ENCODE peak calls at places on chromosomes 12 and 14, in four cellular contexts. E is IMR-90, I is K562, U is HepG2. V is an unnamed sample.

GRCh38 chr14:75646762-75647161 is 13.9 kb downstream of the ERG28 start:
- DNase-seq in E (no peak), I (no peak), U (peak), V (no peak)

GRCh38 chr14:51859136-51859535 is 1.3 kb upstream of the GNG2 start:
- DNase-seq in E (peak), I (no peak), U (no peak), V (no peak)

GRCh38 chr12:111570090-111570961 is 28.8 kb downstream of the ATXN2 start:
- DNase-seq in E (peak), I (peak), U (no peak), V (no peak)

GRCh38 chr12:68236421-68237059 is 10.9 kb upstream of the IL26 start:
- DNase-seq in E (no peak), I (no peak), U (peak), V (peak)

GRCh38 chr12:47825239-47825639 is 5.5 kb upstream of the HDAC7 start:
- DNase-seq in E (no peak), I (no peak), U (no peak), V (no peak)

GRCh38 chr14:95502381-95502950 is 14.0 kb downstream of the SYNE3 start:
- DNase-seq in E (no peak), I (no peak), U (no peak), V (no peak)

GRCh38 chr12:51395283-51396230 is 4.4 kb upstream of the GALNT6 start:
- DNase-seq in E (no peak), I (peak), U (no peak), V (peak)

GRCh38 chr14:32933623-32933942 is 5.1 kb upstream of the NPAS3 start:
- DNase-seq in E (no peak), I (no peak), U (no peak), V (no peak)

GRCh38 chr12:6540181-6540877 is 6.0 kb downstream of the GAPDH start:
- DNase-seq in E (peak), I (peak), U (no peak), V (no peak)

GRCh38 chr12:46908236-46908935 is 82.6 kb upstream of the SLC38A4 start:
- DNase-seq in E (peak), I (no peak), U (no peak), V (no peak)

GRCh38 chr12:3698218-3698974 is 54.5 kb downstream of the CRACR2A start:
- DNase-seq in E (peak), I (no peak), U (no peak), V (no peak)

GRCh38 chr14:53365516-53366130 is 212.5 kb upstream of the DDHD1 start:
- DNase-seq in E (peak), I (no peak), U (no peak), V (no peak)

GRCh38 chr14:38646391-38646790 is 390.5 kb upstream of the CLEC14A start:
- DNase-seq in E (no peak), I (no peak), U (no peak), V (no peak)
- TF ChIP-seq MXI1 in E (no peak), I (no peak), U (no peak), V (no peak)

GRCh38 chr12:99752740-99753139 is 105.2 kb downstream of the GARIN6 start:
- DNase-seq in E (no peak), I (no peak), U (no peak), V (no peak)
- TF ChIP-seq CEBPB in E (no peak), I (peak), U (no peak), V (no peak)

GRCh38 chr14:84208451-84208850 is 1321.5 kb upstream of the FLRT2 start:
- DNase-seq in E (no peak), I (no peak), U (no peak), V (no peak)
- TF ChIP-seq MXI1 in E (no peak), I (no peak), U (no peak), V (no peak)

DNA sequence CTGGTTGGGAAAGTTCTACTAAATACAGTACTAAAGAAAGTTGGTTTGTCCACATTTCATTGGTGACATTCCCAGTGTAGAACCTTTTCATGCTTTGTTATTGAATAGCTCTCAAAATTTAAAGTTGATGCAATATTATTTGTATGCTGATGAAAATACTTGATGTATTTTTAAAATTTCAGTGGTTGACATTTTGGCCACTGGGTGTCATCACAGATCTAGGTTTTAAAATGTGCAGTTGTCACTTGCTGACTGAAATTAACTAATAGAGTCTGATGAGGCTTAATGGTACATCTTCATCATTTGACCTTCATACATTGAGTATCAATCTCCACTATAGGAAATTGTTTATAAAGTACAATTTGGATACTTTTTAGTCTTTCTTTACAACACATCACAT is 37.1 kb downstream of the CMAS start:
- DNase-seq in E (peak), I (no peak), U (peak), V (no peak)
- TF ChIP-seq CEBPB in E (no peak), I (no peak), U (no peak), V (no peak)

GRCh38 chr12:31002361-31002725 is 71.3 kb upstream of the DDX11 start:
- DNase-seq in E (no peak), I (no peak), U (no peak), V (no peak)

GRCh38 chr12:31001581-31002360 is 71.9 kb upstream of the DDX11 start:
- DNase-seq in E (no peak), I (no peak), U (no peak), V (no peak)

GRCh38 chr12:31004666-31005065 is 69.0 kb upstream of the DDX11 start:
- DNase-seq in E (no peak), I (no peak), U (no peak), V (no peak)

GRCh38 chr12:31003861-31004640 is 69.6 kb upstream of the DDX11 start:
- DNase-seq in E (no peak), I (no peak), U (no peak), V (no peak)

DNA sequence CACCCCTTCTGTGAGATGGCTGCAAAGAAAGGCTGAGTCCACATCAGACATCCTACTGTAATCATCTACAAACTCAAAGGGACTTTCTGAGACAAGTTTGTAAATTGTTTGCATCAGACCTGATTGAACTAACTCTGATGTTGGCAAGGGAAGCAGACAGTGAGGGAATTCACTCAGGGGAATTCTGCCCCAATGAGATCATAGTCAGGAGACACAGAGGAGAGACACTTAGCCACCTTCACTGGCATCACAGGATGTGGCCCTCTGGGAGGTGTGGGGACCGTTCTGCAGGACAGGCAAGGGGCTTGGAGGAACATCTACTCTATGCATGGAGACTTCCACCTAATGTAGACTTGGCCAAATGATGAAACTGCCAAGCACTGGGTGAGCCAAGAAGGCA is 70.7 kb upstream of the DDX11 start:
- DNase-seq in E (peak), I (no peak), U (no peak), V (peak)
- TF ChIP-seq MXI1 in E (no peak), I (no peak), U (no peak), V (no peak)

DNA sequence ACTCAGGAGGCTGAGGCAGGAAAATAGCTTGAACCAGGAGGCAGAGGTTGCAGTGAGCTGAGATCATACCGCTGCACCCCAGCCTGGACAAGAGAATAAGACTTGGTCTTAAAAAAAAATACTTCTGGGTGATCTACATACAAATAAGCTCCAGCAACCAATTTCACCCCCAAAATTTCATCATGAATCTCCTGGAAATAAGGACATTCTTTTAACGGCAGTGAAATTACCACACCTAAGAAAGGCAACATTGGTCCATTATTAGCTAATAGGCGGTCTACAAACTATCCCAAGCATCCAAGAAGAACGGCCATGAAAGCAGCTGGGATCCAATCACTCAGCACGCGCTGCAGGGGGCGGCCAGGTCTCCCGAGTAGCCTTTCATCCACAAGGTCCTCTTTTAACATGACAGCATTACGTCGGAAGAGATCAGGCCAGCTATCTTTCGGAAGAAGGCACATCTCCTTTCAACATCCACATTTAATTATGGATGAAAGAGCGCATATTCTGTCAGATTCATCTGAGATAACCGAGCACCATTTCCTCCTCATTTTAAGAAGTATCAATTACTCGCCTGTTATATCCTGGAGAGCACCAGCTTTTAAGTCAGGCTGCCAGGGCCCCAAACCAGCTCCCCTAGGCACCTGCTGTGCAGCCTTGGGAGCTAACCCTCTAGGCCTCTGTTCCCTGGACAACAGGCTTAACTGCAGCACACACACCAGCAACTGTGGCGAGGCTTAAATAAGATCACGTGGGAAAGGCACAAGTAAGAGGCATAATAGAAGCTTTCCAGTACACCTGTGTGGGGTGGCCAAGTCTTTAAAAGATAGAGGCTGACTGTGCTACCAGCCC is 4.2 kb downstream of the SLC15A4 start:
- DNase-seq in E (no peak), I (no peak), U (no peak), V (no peak)
- TF ChIP-seq CEBPB in E (no peak), I (no peak), U (no peak), V (no peak)

DNA sequence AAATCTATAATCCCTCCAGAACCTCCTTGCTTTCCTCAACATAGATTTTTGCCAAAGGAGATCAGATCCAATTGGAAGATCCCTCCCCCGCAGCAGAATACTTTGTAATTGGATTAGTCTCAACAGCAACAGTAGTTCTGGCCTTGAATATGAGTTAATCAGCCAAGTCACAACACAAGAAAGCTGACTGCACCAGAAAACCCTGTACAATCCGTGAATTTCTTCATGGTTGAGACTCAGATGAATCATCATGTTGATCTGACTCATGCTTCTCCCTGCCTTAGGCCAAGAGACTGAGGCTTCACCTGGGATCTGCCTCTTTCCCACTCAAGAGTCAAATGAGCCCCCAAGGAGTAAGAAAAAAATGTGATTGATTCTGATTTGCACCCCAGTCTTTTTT is 3.0 kb upstream of the METTL17 start:
- DNase-seq in E (peak), I (peak), U (peak), V (no peak)
- TF ChIP-seq MXI1 in E (no peak), I (no peak), U (no peak), V (no peak)

V was measured in GM12878.